ENCODE peak calls at places on chromosomes 7 and 10, in eight cellular contexts. I is suprapubic skin, Y is uterus, Q is fibroblast of lung, C is transverse colon, A is astrocyte of the spinal cord, W is GM12865, T is right lobe of liver. E is an unnamed sample.

GRCh38 chr10:68224810-68225209 is 7.1 kb downstream of the ATOH7 start:
- DNase-seq in I (no peak), A (no peak), Q (peak; percentile 42), T (no peak), W (no peak), C (no peak), Y (no peak), E (no peak)

GRCh38 chr10:121702351-121703320 is 104.4 kb upstream of the FGFR2 start:
- DNase-seq in I (no peak), T (no peak), Y (no peak), A (peak; percentile 65), W (no peak), Q (no peak), C (no peak), E (peak; percentile 76)

GRCh38 chr7:102101926-102102325 is 184.7 kb upstream of the SH2B2 start:
- DNase-seq in Y (no peak), C (no peak), W (no peak), T (no peak), A (no peak), Q (no peak), I (no peak), E (no peak)

GRCh38 chr10:103660364-103661197 is 167.1 kb downstream of the NEURL1 start:
- DNase-seq in Y (no peak), I (no peak), T (peak; percentile 77), W (no peak), A (peak; percentile 71), C (no peak), Q (peak; percentile 61), E (peak; percentile 63)

GRCh38 chr7:155211761-155212160 is 85.9 kb upstream of the INSIG1 start:
- DNase-seq in T (no peak), Y (no peak), I (no peak), Q (no peak), A (no peak), C (no peak), W (no peak), E (no peak)

GRCh38 chr7:158858592-158859503 is 2.5 kb downstream of the DYNC2I1 start:
- DNase-seq in A (no peak), C (no peak), Y (no peak), W (no peak), T (no peak), Q (peak; percentile 28), I (no peak), E (no peak)

GRCh38 chr7:82740246-82740848 is 296.8 kb upstream of the CACNA2D1 start:
- DNase-seq in I (no peak), T (no peak), Y (no peak), Q (peak; percentile 72), W (peak; percentile 45), A (peak; percentile 66), C (peak; percentile 19), E (peak; percentile 71)

GRCh38 chr10:11805792-11806191 is 17.4 kb upstream of the PROSER2 start:
- DNase-seq in C (no peak), Q (no peak), T (no peak), W (no peak), Y (no peak), I (no peak), A (no peak), E (no peak)

GRCh38 chr7:130141858-130142653 is 63.1 kb downstream of the TMEM209 start:
- DNase-seq in T (no peak), A (no peak), W (no peak), I (no peak), C (no peak), Y (no peak), Q (no peak), E (no peak)

GRCh38 chr10:80520661-80521488 is 16.8 kb upstream of the SH2D4B start:
- DNase-seq in C (no peak), A (no peak), W (no peak), Y (no peak), I (peak; percentile 55), Q (no peak), T (peak; percentile 42), E (no peak)

GRCh38 chr10:115001506-115002381 is 63.7 kb downstream of the TRUB1 start:
- DNase-seq in I (no peak), W (peak; percentile 8), T (peak; percentile 59), Q (peak; percentile 15), A (peak; percentile 13), Y (peak; percentile 16), C (no peak), E (no peak)

GRCh38 chr10:122861724-122862161 is 16.1 kb upstream of the CUZD1 start:
- DNase-seq in A (peak; percentile 64), C (no peak), Y (no peak), T (no peak), W (no peak), I (no peak), Q (peak; percentile 69), E (peak; percentile 59)

GRCh38 chr10:51308096-51308495 is 233.8 kb downstream of the PRKG1 start:
- DNase-seq in Y (no peak), C (no peak), A (no peak), W (no peak), Q (no peak), I (no peak), T (no peak), E (no peak)

GRCh38 chr10:89115876-89116627 is 91.1 kb downstream of the CH25H start:
- DNase-seq in I (no peak), C (no peak), Y (no peak), Q (peak; percentile 51), T (no peak), W (no peak), A (peak; percentile 79), E (peak; percentile 93)

GRCh38 chr10:74208081-74208480 is 57.1 kb downstream of the ADK start:
- DNase-seq in Q (no peak), T (no peak), A (no peak), I (no peak), C (peak; percentile 51), Y (no peak), W (no peak), E (no peak)

GRCh38 chr7:111958889-111959288 is 247.3 kb downstream of the DOCK4 start:
- DNase-seq in A (no peak), W (no peak), T (no peak), C (no peak), Q (no peak), Y (no peak), I (no peak), E (no peak)

GRCh38 chr10:436013-436697 is 253.3 kb downstream of the DIP2C start:
- DNase-seq in Y (no peak), W (no peak), A (no peak), T (no peak), C (no peak), Q (no peak), I (no peak), E (no peak)

GRCh38 chr7:17274551-17275245 is 23.8 kb upstream of the AHR start:
- DNase-seq in C (no peak), I (no peak), T (no peak), Y (no peak), W (no peak), A (peak; percentile 87), Q (peak; percentile 35), E (peak; percentile 84)

GRCh38 chr10:86950349-86950748 is 7.1 kb downstream of the MMRN2 start:
- DNase-seq in C (no peak), Y (no peak), Q (no peak), W (no peak), I (peak; percentile 18), A (no peak), T (no peak), E (no peak)

GRCh38 chr10:89337493-89337892 is 9.7 kb downstream of the IFIT3 start:
- DNase-seq in C (no peak), T (no peak), W (peak; percentile 73), Y (no peak), I (no peak), Q (peak; percentile 25), A (peak; percentile 76), E (peak; percentile 71)

GRCh38 chr10:29344073-29344820 is 55.4 kb downstream of the LYZL1 start:
- DNase-seq in T (no peak), I (no peak), Y (no peak), W (no peak), A (peak; percentile 64), Q (no peak), C (no peak), E (peak; percentile 50)

GRCh38 chr10:131997366-131998049 is 15.8 kb upstream of the BNIP3 start:
- DNase-seq in I (peak; percentile 91), C (peak; percentile 65), W (no peak), A (peak; percentile 78), Q (peak; percentile 91), Y (peak; percentile 73), T (peak; percentile 86), E (peak; percentile 90)

GRCh38 chr7:24767878-24768569 is 10.8 kb upstream of the GSDME start:
- DNase-seq in C (no peak), W (no peak), A (no peak), T (no peak), Y (no peak), Q (no peak), I (no peak), E (no peak)
- TF ChIP-seq CTCF in C (no peak), W (no peak), A (peak; percentile 9), T (no peak), Y (no peak), Q (no peak), I (no peak), E (no peak)

DNA sequence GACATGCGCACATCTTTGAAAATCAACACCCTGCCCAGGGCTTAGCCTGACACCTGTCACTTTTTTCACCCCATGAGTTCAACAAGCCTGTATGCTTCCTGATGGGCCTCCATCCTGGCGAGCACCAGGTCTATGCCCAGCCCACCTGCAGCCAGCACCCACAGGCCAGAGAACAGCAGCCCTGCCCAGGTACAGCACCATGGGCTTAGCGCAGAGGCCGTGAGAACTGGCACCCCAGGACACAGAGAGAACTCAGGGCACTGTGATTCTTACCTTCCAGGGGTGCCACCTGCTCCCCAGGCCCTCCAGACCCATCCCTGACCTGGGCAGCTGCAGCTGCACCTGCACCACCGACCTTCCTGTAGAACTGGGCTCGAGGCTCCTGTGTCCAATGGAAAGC is 536.6 kb downstream of the TCERG1L start:
- DNase-seq in T (peak; percentile 26), Y (no peak), C (no peak), A (no peak), I (peak; percentile 26), W (no peak), Q (no peak), E (no peak)
- H3K4me3 ChIP-seq in T (no peak overlapping the region), Y (no peak overlapping the region), C (no peak overlapping the region), A (no peak overlapping the region), I (no peak overlapping the region), W (no peak overlapping the region), Q (no peak overlapping the region), E (no peak overlapping the region)

DNA sequence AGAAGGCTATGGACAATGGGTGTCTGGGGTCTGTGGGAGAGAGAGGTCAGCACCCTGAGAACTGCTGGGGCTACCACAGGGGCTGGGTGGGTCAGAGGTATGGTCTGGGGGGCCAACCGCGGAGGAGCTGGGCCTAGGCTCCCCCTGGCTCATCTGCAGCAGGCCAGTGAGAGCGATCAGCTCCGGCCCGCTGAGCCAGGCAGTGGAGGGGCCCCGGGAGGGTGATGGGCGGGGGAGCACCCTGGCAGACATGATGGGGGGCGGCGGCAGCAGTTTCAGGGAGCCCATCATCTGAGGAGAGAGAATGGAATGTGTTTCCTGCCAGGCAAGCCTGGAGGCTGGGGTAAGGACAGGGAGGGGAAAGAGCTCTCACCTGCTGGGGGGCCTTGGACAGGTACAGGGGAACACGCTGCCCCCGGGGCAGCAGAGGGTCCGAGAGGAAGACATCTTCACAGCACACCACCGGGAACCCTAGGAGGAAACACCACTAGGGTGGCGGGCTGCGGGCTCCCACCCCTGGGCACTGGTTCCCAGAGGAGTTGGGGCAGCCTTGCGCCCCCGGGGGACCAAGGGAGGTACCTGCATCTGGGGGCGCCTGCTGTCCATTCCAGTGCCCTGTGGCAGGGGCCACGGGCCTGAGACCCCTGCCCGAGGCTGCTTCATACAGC is 1.3 kb downstream of the SAP25 start:
- DNase-seq in Y (no peak), A (no peak), W (no peak), I (no peak), Q (no peak), T (no peak), C (no peak), E (no peak)
- TF ChIP-seq CTCF in Y (no peak), A (no peak), W (no peak), I (no peak), Q (no peak), T (no peak), C (no peak), E (no peak)

GRCh38 chr7:100641463-100641859 is at the start of gene TFR2:
- DNase-seq in W (no peak), T (peak; percentile 82), Q (no peak), Y (no peak), A (no peak), C (no peak), I (no peak), E (no peak)
- H3K4me3 ChIP-seq in W (no peak within 1 kb of the TSS), T (peak within 1 kb of the TSS; percentile 66), Q (no peak within 1 kb of the TSS), Y (no peak within 1 kb of the TSS), A (no peak within 1 kb of the TSS), C (no peak within 1 kb of the TSS), I (no peak within 1 kb of the TSS), E (no peak within 1 kb of the TSS)

E was measured in cardiac fibroblast.